ENCODE peak calls at places on chromosomes 3 and 15, in five cellular contexts. N, G, U, O and H are unnamed samples.

GRCh38 chr15:38130739-38131498 is 121.7 kb upstream of the SPRED1 start:
- DNase-seq in N (peak; percentile 98), G (peak; percentile 99), U (no peak), O (peak; percentile 78), H (peak; percentile 96)

GRCh38 chr3:141368062-141368924 is at the start of gene ZBTB38:
- DNase-seq in N (peak; percentile 98), G (peak; percentile 96), U (peak; percentile 87), O (peak; percentile 91), H (peak; percentile 97)

GRCh38 chr3:116618138-116618537 is 91.4 kb upstream of the TUSC7 start:
- DNase-seq in N (no peak), G (no peak), U (no peak), O (no peak), H (no peak)

GRCh38 chr15:91948001-91948608 is 94.6 kb downstream of the SLCO3A1 start:
- DNase-seq in N (peak; percentile 55), G (peak; percentile 13), U (no peak), O (peak; percentile 50), H (peak; percentile 39)

GRCh38 chr3:9884555-9885165 is 4.6 kb upstream of the CIDEC start:
- DNase-seq in N (peak; percentile 74), G (peak; percentile 77), U (no peak), O (no peak), H (peak; percentile 68)

GRCh38 chr3:129686941-129687340 is 80.5 kb upstream of the PLXND1 start:
- DNase-seq in N (no peak), G (no peak), U (no peak), O (no peak), H (no peak)

GRCh38 chr15:85865070-85865684 is 70.5 kb upstream of the KLHL25 start:
- DNase-seq in N (peak; percentile 65), G (peak; percentile 50), U (no peak), O (no peak), H (peak; percentile 49)

GRCh38 chr15:64864080-64864479 is 22.4 kb downstream of the PLEKHO2 start:
- DNase-seq in N (no peak), G (no peak), U (no peak), O (no peak), H (no peak)

GRCh38 chr3:129123314-129124060 is 1.9 kb upstream of the RAB43 start:
- DNase-seq in N (no peak), G (peak; percentile 67), U (no peak), O (no peak), H (no peak)

GRCh38 chr3:171193693-171194092 is 167.2 kb upstream of the SLC2A2 start:
- DNase-seq in N (no peak), G (no peak), U (no peak), O (no peak), H (no peak)

GRCh38 chr3:36993326-36994283 is at the start of gene MLH1:
- DNase-seq in N (peak; percentile 100), G (peak; percentile 100), U (peak; percentile 97), O (peak; percentile 94), H (peak; percentile 100)

GRCh38 chr3:52986938-52987337 is 58.9 kb downstream of the SFMBT1 start:
- DNase-seq in N (peak; percentile 57), G (peak; percentile 43), U (no peak), O (no peak), H (peak; percentile 23)

GRCh38 chr3:39346785-39347585 is 17.5 kb downstream of the CCR8 start:
- DNase-seq in N (no peak), G (no peak), U (no peak), O (no peak), H (no peak)

GRCh38 chr3:38638354-38638753 is 11.1 kb downstream of the SCN5A start:
- DNase-seq in N (no peak), G (no peak), U (no peak), O (no peak), H (no peak)

GRCh38 chr15:60781211-60781713 is 302.3 kb upstream of the ICE2 start:
- DNase-seq in N (no peak), G (no peak), U (no peak), O (peak; percentile 12), H (no peak)

GRCh38 chr15:47506543-47507090 is 210.7 kb upstream of the SEMA6D start:
- DNase-seq in N (no peak), G (no peak), U (no peak), O (peak; percentile 18), H (no peak)

GRCh38 chr15:25059698-25060471 is 105.1 kb downstream of the SNRPN start:
- DNase-seq in N (no peak), G (no peak), U (no peak), O (no peak), H (no peak)

GRCh38 chr3:142152349-142152748 is 3.0 kb upstream of the TFDP2 start:
- DNase-seq in N (no peak), G (no peak), U (no peak), O (no peak), H (no peak)

GRCh38 chr3:49911124-49911420 is 7.4 kb upstream of the MST1R start:
- DNase-seq in N (no peak), G (no peak), U (no peak), O (no peak), H (no peak)

GRCh38 chr3:48268381-48268935 is 27.6 kb downstream of the ZNF589 start:
- DNase-seq in N (no peak), G (no peak), U (no peak), O (no peak), H (no peak)

GRCh38 chr15:40511093-40511471 is 40.3 kb downstream of the CHST14 start:
- DNase-seq in N (no peak), G (peak; percentile 15), U (no peak), O (no peak), H (no peak)

GRCh38 chr3:188527389-188527788 is 373.4 kb downstream of the LPP start:
- DNase-seq in N (no peak), G (peak; percentile 38), U (no peak), O (no peak), H (no peak)

GRCh38 chr15:24856397-24857093 is 98.2 kb upstream of the SNRPN start:
- DNase-seq in N (peak; percentile 49), G (no peak), U (no peak), O (peak; percentile 46), H (peak; percentile 62)

GRCh38 chr15:30794388-30794787 is 109.3 kb upstream of the FAN1 start:
- DNase-seq in N (no peak), G (no peak), U (no peak), O (no peak), H (no peak)

GRCh38 chr15:36356978-36357582 is 222.3 kb upstream of the CDIN1 start:
- DNase-seq in N (peak; percentile 76), G (peak; percentile 84), U (no peak), O (no peak), H (peak; percentile 94)

GRCh38 chr3:23202921-23203650 is at the start of gene UBE2E2:
- DNase-seq in N (peak; percentile 77), G (peak; percentile 59), U (peak; percentile 87), O (no peak), H (peak; percentile 52)

GRCh38 chr3:150068440-150069157 is 97.9 kb upstream of the PFN2 start:
- DNase-seq in N (no peak), G (no peak), U (no peak), O (no peak), H (no peak)

GRCh38 chr3:141913150-141913811 is 36.8 kb downstream of the ATP1B3 start:
- DNase-seq in N (peak; percentile 80), G (peak; percentile 66), U (no peak), O (peak; percentile 25), H (peak; percentile 71)

GRCh38 chr15:66078929-66079275 is 174.6 kb downstream of the MEGF11 start:
- DNase-seq in N (no peak), G (no peak), U (no peak), O (no peak), H (no peak)

GRCh38 chr15:82174471-82174870 is 88.1 kb downstream of the EFL1 start:
- DNase-seq in N (no peak), G (peak; percentile 20), U (no peak), O (no peak), H (peak; percentile 47)

GRCh38 chr15:82178061-82178460 is 84.5 kb downstream of the EFL1 start:
- DNase-seq in N (peak; percentile 52), G (peak; percentile 75), U (no peak), O (no peak), H (peak; percentile 80)

GRCh38 chr15:82177291-82178010 is 85.1 kb downstream of the EFL1 start:
- DNase-seq in N (peak; percentile 31), G (peak; percentile 92), U (no peak), O (no peak), H (peak; percentile 77)

GRCh38 chr15:82173108-82173507 is 89.4 kb downstream of the EFL1 start:
- DNase-seq in N (no peak), G (no peak), U (no peak), O (no peak), H (no peak)

GRCh38 chr15:82176528-82176927 is 86.0 kb downstream of the EFL1 start:
- DNase-seq in N (no peak), G (no peak), U (no peak), O (no peak), H (no peak)
- TF ChIP-seq CTCF in N (peak; percentile 4), G (peak; percentile 4), U (no peak), O (no peak), H (no peak)

DNA sequence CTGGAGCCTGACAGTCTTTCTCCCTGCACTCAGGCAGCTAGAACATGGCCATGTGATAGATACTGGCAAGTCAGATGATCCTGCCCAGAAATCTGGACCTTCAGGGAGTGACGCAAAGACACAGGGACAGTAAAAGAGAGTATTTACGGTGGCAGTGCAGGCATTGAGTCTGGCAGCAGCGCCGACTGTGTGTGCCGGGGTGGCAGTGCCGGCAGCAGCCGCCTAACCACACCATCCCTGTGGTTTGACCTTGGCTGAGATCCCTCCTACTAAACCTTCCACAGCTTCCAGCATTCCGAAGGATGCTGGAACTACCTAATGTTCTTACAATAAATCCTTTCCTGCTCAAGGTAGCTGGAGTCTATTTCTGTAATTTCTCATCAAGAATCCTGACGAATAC is 4.6 kb upstream of the TSPAN3 start:
- DNase-seq in N (no peak), G (peak; percentile 35), U (no peak), O (no peak), H (peak; percentile 29)
- H3K4me3 ChIP-seq in N (no peak overlapping the region), G (no peak overlapping the region), U (no peak overlapping the region), O (no peak overlapping the region), H (no peak overlapping the region)

DNA sequence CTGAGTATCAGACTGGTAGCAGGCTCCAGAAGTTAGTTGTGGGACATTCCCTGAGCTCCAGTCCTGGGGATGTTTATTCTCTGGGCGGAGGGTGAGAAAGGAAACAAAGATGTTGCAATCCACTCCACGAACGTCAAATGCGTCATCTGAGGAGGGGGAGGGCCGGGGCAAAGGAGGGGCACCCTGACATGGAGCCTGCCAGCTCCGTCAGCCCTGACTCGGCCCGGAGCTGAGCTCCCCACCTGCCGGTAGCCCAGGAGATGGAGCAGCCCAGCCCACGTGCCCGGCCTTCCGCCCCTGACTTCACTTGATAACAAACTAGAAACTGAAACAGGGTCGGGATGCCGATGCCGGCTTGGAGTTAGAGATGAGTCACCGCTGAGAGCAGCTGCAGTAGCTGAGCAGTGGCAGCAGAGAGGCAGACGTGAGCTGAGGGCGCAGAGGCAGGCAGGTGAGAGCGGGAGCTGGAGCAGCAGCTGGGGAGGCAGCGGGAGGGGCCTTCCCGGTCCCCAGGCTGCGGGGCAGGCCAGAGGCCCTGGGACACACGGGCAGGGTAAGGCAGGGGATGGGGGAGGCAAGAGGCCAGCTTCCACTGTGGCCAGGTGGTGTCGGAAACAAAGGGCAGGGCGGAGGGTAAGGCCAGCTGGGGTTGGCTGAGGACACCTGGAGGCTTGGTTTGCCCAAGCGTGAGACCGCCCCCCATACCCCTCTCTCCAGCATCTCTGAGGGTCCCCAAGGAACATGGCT is at the start of gene ISG20:
- DNase-seq in N (peak; percentile 99), G (peak; percentile 94), U (peak; percentile 97), O (peak; percentile 87), H (peak; percentile 96)
- TF ChIP-seq CTCF in N (peak; percentile 60), G (peak; percentile 48), U (peak; percentile 37), O (peak; percentile 33), H (peak; percentile 54)

GRCh38 chr3:7432610-7433009 is 571.7 kb downstream of the GRM7 start:
- DNase-seq in N (no peak), G (no peak), U (no peak), O (no peak), H (no peak)

GRCh38 chr3:7436542-7436941 is 575.6 kb downstream of the GRM7 start:
- DNase-seq in N (no peak), G (no peak), U (no peak), O (no peak), H (no peak)

GRCh38 chr3:7433073-7433472 is 572.2 kb downstream of the GRM7 start:
- DNase-seq in N (no peak), G (no peak), U (no peak), O (no peak), H (no peak)
- H3K4me3 ChIP-seq in N (no peak overlapping the region), G (no peak overlapping the region), U (no peak overlapping the region), O (no peak overlapping the region), H (no peak overlapping the region)